ENCODE peak calls at places on chromosomes 16 and 17, in six cellular contexts. U is bronchial epithelial cell; V is sigmoid colon; L is epithelial cell of prostate; C is activated T-helper 1 cell treated with anti-CD3 and anti-CD28 coated beads, Interleukin-12 subunit alpha, Interleukin-12 subunit beta, Interleukin-2, Interleukin-4 antibody, amounts not matched to agents 30 ng/mL and 10 ng/mL and 1 ng/mL, durations not matched to agents 14 hours and 24 hours and 36 hours; J is pancreas. Y is an unnamed sample.

GRCh38 chr16:53022374-53022773 is 30.3 kb downstream of the CHD9NB start:
- DNase-seq in U (peak; percentile 47), V (no peak), L (no peak), C (no peak), J (no peak), Y (peak; percentile 36)

GRCh38 chr16:85090873-85091521 is 21.3 kb downstream of the CIBAR2 start:
- DNase-seq in U (no peak), V (no peak), L (no peak), C (no peak), J (peak; percentile 79), Y (no peak)

GRCh38 chr17:81509687-81510523 is 2.7 kb downstream of the ACTG1 start:
- DNase-seq in U (peak; percentile 29), V (no peak), L (no peak), C (no peak), J (no peak), Y (no peak)

GRCh38 chr17:79087428-79088143 is 13.0 kb downstream of the ENGASE start:
- DNase-seq in U (peak; percentile 31), V (peak; percentile 88), L (no peak), C (peak; percentile 53), J (no peak), Y (peak; percentile 21)

GRCh38 chr17:54544239-54544638 is 356.4 kb upstream of the TOM1L1 start:
- DNase-seq in U (no peak), V (no peak), L (no peak), C (no peak), J (no peak), Y (no peak)

GRCh38 chr17:33335491-33336173 is 42.5 kb upstream of the ASIC2 start:
- DNase-seq in U (no peak), V (no peak), L (no peak), C (no peak), J (no peak), Y (no peak)

GRCh38 chr17:14138649-14139048 is 69.3 kb downstream of the COX10 start:
- DNase-seq in U (no peak), V (no peak), L (no peak), C (no peak), J (no peak), Y (no peak)

GRCh38 chr16:86888240-86889044 is 310.1 kb downstream of the FOXL1 start:
- DNase-seq in U (peak; percentile 8), V (no peak), L (no peak), C (no peak), J (no peak), Y (peak; percentile 39)

GRCh38 chr17:62618647-62619412 is 8.6 kb upstream of the MRC2 start:
- DNase-seq in U (no peak), V (no peak), L (no peak), C (no peak), J (no peak), Y (no peak)

Y was measured in mammary epithelial cell.